ENCODE peak calls at places on chromosome 21, in seven cellular contexts. T is cardiac muscle cell; V is fibroblast of lung; B is kidney; L is CD8-positive, alpha-beta T cell; Y is psoas muscle; J is sigmoid colon. I is an unnamed sample.

GRCh38 chr21:30194701-30195299 is 21.1 kb downstream of the CLDN8 start:
- DNase-seq in T (peak; percentile 64), V (peak; percentile 15), B (no peak), L (no peak), Y (no peak), J (no peak), I (no peak)

GRCh38 chr21:28971171-28971570 is 21.5 kb downstream of the LTN1 start:
- DNase-seq in T (no peak), V (no peak), B (no peak), L (no peak), Y (no peak), J (no peak), I (no peak)

GRCh38 chr21:39193380-39193779 is 10.1 kb upstream of the PSMG1 start:
- DNase-seq in T (no peak), V (no peak), B (no peak), L (no peak), Y (no peak), J (no peak), I (no peak)

GRCh38 chr21:42232176-42232825 is 13.4 kb downstream of the ABCG1 start:
- DNase-seq in T (no peak), V (no peak), B (peak; percentile 46), L (peak; percentile 47), Y (no peak), J (peak; percentile 61), I (no peak)

GRCh38 chr21:28632718-28633408 is 359.8 kb downstream of the LTN1 start:
- DNase-seq in T (peak; percentile 36), V (peak; percentile 55), B (no peak), L (no peak), Y (no peak), J (no peak), I (no peak)

GRCh38 chr21:17725339-17725738 is 93.8 kb downstream of the C21orf91 start:
- DNase-seq in T (no peak), V (no peak), B (no peak), L (no peak), Y (no peak), J (no peak), I (no peak)

GRCh38 chr21:21010228-21010627 is 12.0 kb downstream of the NCAM2 start:
- DNase-seq in T (no peak), V (no peak), B (no peak), L (no peak), Y (no peak), J (no peak), I (no peak)

GRCh38 chr21:33647560-33647959 is 5.3 kb downstream of the ITSN1 start:
- DNase-seq in T (no peak), V (no peak), B (no peak), L (no peak), Y (no peak), J (no peak), I (no peak)

GRCh38 chr21:36396314-36396713 is 11.1 kb downstream of the CHAF1B start:
- DNase-seq in T (no peak), V (no peak), B (no peak), L (no peak), Y (no peak), J (no peak), I (no peak)

GRCh38 chr21:39441502-39442475 is 3.8 kb downstream of the LCA5L start:
- DNase-seq in T (peak; percentile 66), V (peak; percentile 68), B (no peak), L (peak; percentile 46), Y (no peak), J (no peak), I (peak; percentile 54)

GRCh38 chr21:39681257-39681656 is 63.7 kb upstream of the IGSF5 start:
- DNase-seq in T (no peak), V (peak; percentile 9), B (no peak), L (no peak), Y (no peak), J (no peak), I (no peak)

GRCh38 chr21:38995071-38995669 is 188.1 kb downstream of the PSMG1 start:
- DNase-seq in T (no peak), V (no peak), B (peak; percentile 32), L (no peak), Y (no peak), J (no peak), I (no peak)

GRCh38 chr21:34794686-34795085 is 125.9 kb downstream of the CLIC6 start:
- DNase-seq in T (no peak), V (no peak), B (no peak), L (no peak), Y (no peak), J (no peak), I (no peak)

GRCh38 chr21:29403291-29403690 is 104.6 kb downstream of the BACH1 start:
- DNase-seq in T (no peak), V (peak; percentile 84), B (no peak), L (no peak), Y (no peak), J (no peak), I (no peak)

GRCh38 chr21:38956791-38957571 is 151.3 kb downstream of the ETS2 start:
- DNase-seq in T (peak; percentile 86), V (no peak), B (no peak), L (no peak), Y (no peak), J (no peak), I (peak; percentile 44)

GRCh38 chr21:35217504-35218060 is 168.5 kb upstream of the RUNX1 start:
- DNase-seq in T (no peak), V (peak; percentile 82), B (peak; percentile 74), L (no peak), Y (no peak), J (no peak), I (peak; percentile 85)

GRCh38 chr21:39788383-39788782 is 43.4 kb downstream of the IGSF5 start:
- DNase-seq in T (peak; percentile 87), V (peak; percentile 26), B (peak; percentile 95), L (no peak), Y (peak; percentile 47), J (peak; percentile 79), I (peak; percentile 92)

GRCh38 chr21:36663033-36663855 is 35.7 kb upstream of the SIM2 start:
- DNase-seq in T (no peak), V (peak; percentile 24), B (no peak), L (no peak), Y (no peak), J (no peak), I (no peak)

GRCh38 chr21:44348861-44349260 is 4.6 kb upstream of the TRPM2 start:
- DNase-seq in T (no peak), V (no peak), B (peak; percentile 58), L (no peak), Y (no peak), J (no peak), I (no peak)

GRCh38 chr21:34688145-34688544 is 19.4 kb downstream of the CLIC6 start:
- DNase-seq in T (no peak), V (peak; percentile 35), B (no peak), L (no peak), Y (no peak), J (no peak), I (no peak)

DNA sequence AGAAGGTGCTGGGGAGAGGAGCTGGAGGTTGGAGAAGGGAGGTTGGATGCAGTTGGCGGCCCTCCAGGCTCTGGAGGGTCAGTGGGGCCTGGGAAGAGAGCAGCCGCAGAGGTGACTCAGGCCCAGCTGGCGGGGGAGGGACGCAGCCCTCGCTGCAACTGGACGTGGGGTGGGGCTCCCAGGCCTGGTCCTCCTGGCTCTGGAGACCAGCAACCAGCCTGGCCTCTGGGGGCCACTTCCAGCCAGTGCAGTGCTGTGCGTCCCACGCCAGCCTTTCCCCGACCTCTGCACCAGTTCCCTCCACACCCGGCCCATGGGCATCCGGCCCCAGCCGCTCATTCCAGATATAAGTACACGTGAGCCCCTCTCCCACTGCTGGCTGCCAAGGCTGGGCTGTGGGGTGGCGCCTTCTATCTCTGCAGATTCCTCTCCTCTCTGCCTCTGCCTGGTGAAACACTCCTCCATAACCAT is 38.0 kb upstream of the COL18A1 start:
- DNase-seq in T (no peak), V (peak; percentile 99), B (peak; percentile 90), L (no peak), Y (peak; percentile 73), J (peak; percentile 91), I (no peak)
- TF ChIP-seq CTCF in T (peak; percentile 24), V (no peak), B (no peak), L (no peak), Y (no peak), J (no peak), I (no peak)

GRCh38 chr21:14870841-14871126 is 194.0 kb downstream of the NRIP1 start:
- DNase-seq in T (no peak), V (no peak), B (no peak), L (no peak), Y (no peak), J (no peak), I (no peak)
- H3K9me3 ChIP-seq in T (no peaks in the 10 kb centered on the region), V (no peaks in the 10 kb centered on the region), B (no peaks in the 10 kb centered on the region), L (no peaks in the 10 kb centered on the region), Y (no peaks in the 10 kb centered on the region), J (no peaks in the 10 kb centered on the region), I (no peaks in the 10 kb centered on the region)

DNA sequence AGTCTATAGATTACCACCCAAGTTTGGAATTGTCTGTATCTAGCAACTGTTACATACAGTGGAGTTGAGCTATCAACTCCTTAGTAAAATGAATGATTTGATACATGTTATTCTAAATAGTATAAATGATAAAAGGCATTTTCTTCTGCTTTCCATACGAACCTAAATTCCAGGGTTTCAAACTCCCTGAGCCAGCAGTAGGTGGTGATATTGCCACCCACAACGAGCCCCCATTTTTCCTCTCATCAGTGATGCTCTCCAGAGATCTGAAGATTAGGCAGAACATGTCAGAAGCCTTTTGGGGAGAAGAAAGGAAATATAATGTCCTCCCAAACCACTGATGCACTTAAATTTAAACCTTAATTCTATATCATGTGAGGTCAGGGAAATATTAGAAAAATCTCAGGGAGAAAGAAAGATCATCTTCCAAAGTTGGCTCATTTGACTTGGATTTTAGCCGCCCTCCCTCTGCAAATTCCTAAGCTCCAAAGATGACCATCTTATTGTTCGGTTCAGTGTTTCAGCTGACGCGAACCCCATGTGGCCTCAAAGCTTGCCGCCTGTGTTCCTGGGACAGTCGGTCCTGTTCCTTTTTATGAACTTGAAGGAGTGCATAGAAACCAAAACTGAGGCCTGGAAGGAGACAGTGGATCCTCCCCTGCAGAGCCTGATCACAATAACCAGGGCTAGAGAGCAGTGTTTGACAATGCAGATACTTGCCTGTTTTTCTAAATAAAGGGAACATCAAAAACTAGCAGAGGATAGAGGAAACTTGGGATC is 2.3 kb downstream of the EVA1C start:
- DNase-seq in T (no peak), V (peak; percentile 70), B (no peak), L (no peak), Y (no peak), J (no peak), I (no peak)
- TF ChIP-seq CTCF in T (peak; percentile 45), V (peak; percentile 54), B (no peak), L (no peak), Y (no peak), J (peak; percentile 15), I (no peak)

GRCh38 chr21:45959779-45960390 is 21.7 kb upstream of the COL6A1 start:
- DNase-seq in T (no peak), V (no peak), B (no peak), L (no peak), Y (no peak), J (peak; percentile 58), I (no peak)

GRCh38 chr21:45954921-45955320 is 26.6 kb upstream of the COL6A1 start:
- DNase-seq in T (no peak), V (no peak), B (no peak), L (no peak), Y (no peak), J (no peak), I (no peak)

GRCh38 chr21:45959182-45959581 is 22.4 kb upstream of the COL6A1 start:
- DNase-seq in T (no peak), V (no peak), B (no peak), L (no peak), Y (no peak), J (peak; percentile 26), I (no peak)

GRCh38 chr21:45957551-45957950 is 24.0 kb upstream of the COL6A1 start:
- DNase-seq in T (no peak), V (no peak), B (no peak), L (no peak), Y (no peak), J (peak; percentile 56), I (no peak)

GRCh38 chr21:45957986-45958610 is 23.5 kb upstream of the COL6A1 start:
- DNase-seq in T (no peak), V (peak; percentile 90), B (peak; percentile 70), L (no peak), Y (peak; percentile 61), J (peak; percentile 82), I (no peak)
- H3K9me3 ChIP-seq in T (no peaks in the 10 kb centered on the region), V (no peaks in the 10 kb centered on the region), B (no peaks in the 10 kb centered on the region), L (no peaks in the 10 kb centered on the region), Y (no peaks in the 10 kb centered on the region), J (no peaks in the 10 kb centered on the region), I (peaks cover 7% of the 10 kb centered on the region)